ENCODE peak calls at places on chromosomes 11 and 22, in four cellular contexts. T, Y, J and A are unnamed samples.

GRCh38 chr11:75639752-75640151 is 29.1 kb downstream of the MAP6 start:
- DNase-seq in T (peak; percentile 75), Y (no peak), J (peak; percentile 17), A (peak; percentile 86)

GRCh38 chr11:11396290-11397042 is 43.4 kb upstream of the CSNK2A3 start:
- DNase-seq in T (no peak), Y (no peak), J (no peak), A (no peak)

GRCh38 chr22:23268139-23268712 is 87.9 kb downstream of the BCR start:
- DNase-seq in T (no peak), Y (no peak), J (peak; percentile 57), A (no peak)

GRCh38 chr11:129933866-129934265 is 38.5 kb upstream of the NFRKB start:
- DNase-seq in T (no peak), Y (no peak), J (no peak), A (no peak)

GRCh38 chr11:61922539-61922938 is 5.2 kb upstream of the RAB3IL1 start:
- DNase-seq in T (peak; percentile 88), Y (no peak), J (peak; percentile 74), A (peak; percentile 95)

GRCh38 chr11:111606986-111607385 is 4.7 kb downstream of the SIK2 start:
- DNase-seq in T (no peak), Y (no peak), J (no peak), A (no peak)

GRCh38 chr11:65506770-65507485 is 8.1 kb downstream of the MALAT1 start:
- DNase-seq in T (no peak), Y (no peak), J (no peak), A (peak; percentile 85)

GRCh38 chr11:120424185-120424969 is 87.2 kb upstream of the GRIK4 start:
- DNase-seq in T (no peak), Y (no peak), J (no peak), A (no peak)

GRCh38 chr22:45155050-45155840 is 8.5 kb upstream of the NUP50 start:
- DNase-seq in T (peak; percentile 26), Y (no peak), J (no peak), A (no peak)

GRCh38 chr22:32413715-32414114 is 1.7 kb upstream of the RTCB start:
- DNase-seq in T (peak; percentile 34), Y (peak; percentile 10), J (peak; percentile 13), A (no peak)

GRCh38 chr22:46290121-46290842 is 6.4 kb upstream of the GTSE1 start:
- DNase-seq in T (no peak), Y (no peak), J (no peak), A (no peak)

GRCh38 chr22:35835998-35836691 is 118.5 kb downstream of the APOL5 start:
- DNase-seq in T (peak; percentile 51), Y (peak; percentile 68), J (peak; percentile 13), A (peak; percentile 76)

GRCh38 chr11:68255526-68255925 is 16.2 kb downstream of the C11orf24 start:
- DNase-seq in T (no peak), Y (no peak), J (no peak), A (no peak)

GRCh38 chr11:68256331-68256741 is 15.4 kb downstream of the C11orf24 start:
- DNase-seq in T (no peak), Y (no peak), J (no peak), A (no peak)

GRCh38 chr11:68253682-68254081 is 18.1 kb downstream of the C11orf24 start:
- DNase-seq in T (no peak), Y (no peak), J (no peak), A (no peak)

GRCh38 chr11:68251770-68252169 is 20.0 kb downstream of the C11orf24 start:
- DNase-seq in T (no peak), Y (no peak), J (no peak), A (no peak)

GRCh38 chr11:68254421-68254820 is 17.4 kb downstream of the C11orf24 start:
- DNase-seq in T (no peak), Y (no peak), J (no peak), A (no peak)
- TF ChIP-seq CTCF in T (no peak), Y (no peak), J (no peak), A (no peak)

DNA sequence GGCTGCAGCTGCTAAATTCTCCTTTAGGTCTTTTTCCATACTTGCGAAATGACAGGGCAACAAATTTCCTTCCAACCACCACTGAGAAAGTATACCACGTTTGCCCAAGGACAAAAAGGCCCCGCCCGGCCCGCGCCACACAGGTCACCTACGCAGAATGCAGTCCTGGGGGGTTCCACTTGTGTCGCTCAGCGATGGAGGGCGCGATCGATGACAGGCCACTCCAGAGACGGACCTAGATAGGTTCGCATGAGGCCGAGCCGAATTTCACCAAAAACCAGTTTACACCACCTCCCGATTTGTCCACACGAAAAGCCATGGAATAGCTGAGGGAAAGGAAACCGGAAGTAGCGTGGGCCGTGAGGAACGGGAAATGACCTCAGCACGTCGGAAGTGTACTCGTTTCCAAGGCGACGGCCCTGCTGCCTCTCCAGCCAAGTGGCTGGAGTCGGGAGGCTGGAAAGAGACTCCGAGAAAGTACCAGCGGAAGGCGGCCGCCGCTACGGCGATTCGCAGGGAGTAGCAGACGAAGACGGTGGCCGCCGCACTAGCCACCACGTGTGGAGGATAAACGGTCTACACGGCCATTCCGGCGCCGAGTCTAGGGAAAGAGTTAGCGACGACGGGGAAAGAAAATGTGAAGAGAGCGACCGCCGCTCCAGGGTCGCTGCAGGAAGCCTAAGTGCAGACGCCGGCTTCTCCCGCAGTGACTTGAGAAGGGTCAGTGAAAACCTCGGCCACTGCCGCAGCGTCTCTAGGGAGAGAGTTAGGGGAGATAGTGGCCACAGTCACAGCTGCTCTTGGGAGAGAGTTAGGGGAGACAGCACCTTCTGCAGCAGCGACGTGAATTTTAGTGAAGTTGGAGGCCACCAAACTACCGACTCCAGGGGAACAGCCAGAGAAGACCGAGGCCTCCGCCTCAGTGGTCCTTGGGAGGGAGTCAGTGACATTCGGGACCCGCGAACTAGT is at the start of gene ANKRD42:
- DNase-seq in T (peak; percentile 86), Y (peak; percentile 97), J (peak; percentile 90), A (peak; percentile 97)
- TF ChIP-seq EP300 in T (no peak), Y (no peak), J (no peak), A (peak; percentile 23)

GRCh38 chr22:39180566-39180965 is 28.1 kb upstream of the CBX7 start:
- DNase-seq in T (no peak), Y (no peak), J (no peak), A (no peak)
- H3K4me1 ChIP-seq in T (peaks cover 11% of the 10 kb centered on the region), Y (peaks cover 23% of the 10 kb centered on the region), J (peaks cover 5% of the 10 kb centered on the region), A (peaks cover 16% of the 10 kb centered on the region)

GRCh38 chr11:19404787-19405186 is 164.0 kb upstream of the E2F8 start:
- DNase-seq in T (no peak), Y (no peak), J (no peak), A (no peak)
- TF ChIP-seq CTCF in T (no peak), Y (no peak), J (no peak), A (no peak)

DNA sequence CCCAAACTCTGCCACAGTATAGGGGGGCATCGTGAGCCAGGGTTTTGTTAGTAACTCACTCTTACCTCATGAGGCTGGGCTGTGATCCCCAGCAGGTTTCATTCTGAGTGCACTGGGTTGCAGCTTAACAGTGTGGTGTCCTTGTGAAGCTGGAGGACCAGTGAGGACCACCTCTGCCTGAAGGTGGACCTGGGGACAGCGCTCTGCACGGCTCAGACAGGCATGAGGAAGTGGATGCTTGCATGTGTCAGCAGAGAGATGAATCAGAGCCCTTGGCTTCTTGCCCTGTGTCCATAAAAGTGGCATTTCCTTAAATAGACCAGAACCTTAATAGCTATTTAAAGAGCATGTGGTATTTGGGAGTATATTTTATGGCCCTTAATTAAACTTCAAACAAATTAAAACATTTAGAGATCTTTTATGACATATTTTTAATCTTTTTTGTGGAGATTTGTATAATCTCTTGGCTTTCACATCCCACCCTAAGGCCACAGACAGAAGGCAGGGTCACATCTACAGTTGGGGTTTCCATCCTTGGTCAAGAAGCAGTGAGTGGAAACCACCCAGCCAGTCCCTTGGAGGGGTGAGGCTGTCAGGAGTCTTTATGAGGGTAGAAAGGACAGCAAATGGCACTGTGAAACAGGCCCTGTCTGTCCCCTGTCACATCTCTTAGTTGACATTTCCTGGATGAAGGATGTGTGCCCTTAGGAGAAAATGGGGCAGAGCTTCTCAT is 24.8 kb upstream of the ADORA2A start:
- DNase-seq in T (peak; percentile 75), Y (peak; percentile 60), J (no peak), A (peak; percentile 89)
- TF ChIP-seq EP300 in T (peak; percentile 91), Y (no peak), J (no peak), A (no peak)

GRCh38 chr11:117946842-117947526 is 17.8 kb upstream of the TMPRSS13 start:
- DNase-seq in T (peak; percentile 85), Y (peak; percentile 73), J (peak; percentile 83), A (peak; percentile 93)

GRCh38 chr11:117950999-117951961 is 22.1 kb upstream of the TMPRSS13 start:
- DNase-seq in T (no peak), Y (no peak), J (no peak), A (no peak)

GRCh38 chr11:117950320-117950719 is 21.1 kb upstream of the TMPRSS13 start:
- DNase-seq in T (no peak), Y (no peak), J (peak; percentile 66), A (no peak)

GRCh38 chr11:117946196-117946841 is 17.1 kb upstream of the TMPRSS13 start:
- DNase-seq in T (no peak), Y (no peak), J (no peak), A (no peak)

GRCh38 chr11:117949062-117949461 is 19.9 kb upstream of the TMPRSS13 start:
- DNase-seq in T (no peak), Y (no peak), J (no peak), A (no peak)
- H3K4me1 ChIP-seq in T (peaks cover 2% of the 10 kb centered on the region), Y (peaks cover 3% of the 10 kb centered on the region), J (peaks cover 60% of the 10 kb centered on the region), A (peaks cover 8% of the 10 kb centered on the region)